ENCODE peak calls at places on chromosomes 11 and 22, in five cellular contexts. N is thoracic aorta, X is dorsolateral prefrontal cortex, Q is fibroblast of lung, B is B cell. C is an unnamed sample.

GRCh38 chr11:112481431-112481830 is 220.8 kb upstream of the PLET1 start:
- DNase-seq in X (no peak), Q (no peak), N (no peak), B (no peak), C (no peak)

GRCh38 chr22:41775338-41775737 is 25.1 kb upstream of the CCDC134 start:
- DNase-seq in X (no peak), B (no peak), Q (no peak), N (no peak), C (no peak)

GRCh38 chr11:19519912-19520641 is 192.6 kb upstream of the NAV2 start:
- DNase-seq in N (no peak), Q (no peak), X (no peak), B (no peak), C (no peak)

GRCh38 chr11:122207505-122207904 is 91.5 kb upstream of the BLID start:
- DNase-seq in B (no peak), N (no peak), X (no peak), Q (peak), C (no peak)

GRCh38 chr11:13970986-13971385 is 8.5 kb downstream of the SPON1 start:
- DNase-seq in Q (no peak), N (no peak), B (no peak), X (no peak), C (no peak)

GRCh38 chr22:49734882-49735281 is 92.8 kb downstream of the BRD1 start:
- DNase-seq in X (no peak), N (no peak), B (no peak), Q (no peak), C (no peak)

GRCh38 chr11:34214961-34215805 is 109.8 kb downstream of the NAT10 start:
- DNase-seq in B (no peak), N (no peak), X (no peak), Q (peak), C (no peak)

GRCh38 chr11:120079750-120080610 is 57.9 kb downstream of the TRIM29 start:
- DNase-seq in B (peak), Q (no peak), N (no peak), X (no peak), C (peak)

GRCh38 chr11:107576497-107577086 is 11.1 kb upstream of the ALKBH8 start:
- DNase-seq in X (no peak), Q (peak), N (no peak), B (peak), C (peak)

GRCh38 chr11:132941024-132941646 is 591.2 kb downstream of the OPCML start:
- DNase-seq in N (no peak), X (no peak), B (no peak), Q (peak), C (no peak)

GRCh38 chr11:116852261-116853125 is 15.1 kb upstream of the APOA1 start:
- DNase-seq in X (no peak), N (no peak), Q (peak), B (no peak), C (no peak)

GRCh38 chr11:2173150-2173693 is 1.6 kb upstream of the TH start:
- DNase-seq in N (no peak), X (no peak), Q (no peak), B (no peak), C (no peak)

GRCh38 chr11:2750601-2751522 is 51.1 kb upstream of the KCNQ1OT1 start:
- DNase-seq in X (peak), B (no peak), Q (no peak), N (no peak), C (no peak)

GRCh38 chr11:119459293-119459976 is 36.5 kb upstream of the THY1 start:
- DNase-seq in X (no peak), Q (no peak), N (no peak), B (no peak), C (no peak)

GRCh38 chr11:108224366-108224765 is 1.5 kb downstream of the ATM start:
- DNase-seq in N (no peak), B (no peak), Q (no peak), X (no peak), C (no peak)

GRCh38 chr11:70548976-70549375 is 150.6 kb downstream of the CTTN start:
- DNase-seq in Q (no peak), B (no peak), N (no peak), X (no peak), C (no peak)

GRCh38 chr11:32891657-32892354 is 805 bp upstream of the QSER1 start:
- DNase-seq in N (no peak), Q (peak), B (no peak), X (no peak), C (no peak)

GRCh38 chr11:14075118-14075601 is 112.6 kb downstream of the SPON1 start:
- DNase-seq in N (no peak), Q (peak), X (no peak), B (no peak), C (no peak)

GRCh38 chr22:18973264-18974031 is 37.4 kb upstream of the PRODH start:
- DNase-seq in N (no peak), Q (no peak), B (no peak), X (no peak), C (no peak)

GRCh38 chr11:11988862-11989261 is 19.6 kb downstream of the DKK3 start:
- DNase-seq in Q (no peak), X (no peak), B (no peak), N (no peak), C (no peak)

GRCh38 chr11:113675003-113675471 is 31.1 kb downstream of the TMPRSS5 start:
- DNase-seq in N (no peak), X (no peak), Q (peak), B (no peak), C (no peak)

GRCh38 chr11:36354221-36355003 is 58.3 kb downstream of the PRR5L start:
- DNase-seq in N (no peak), Q (peak), B (no peak), X (no peak), C (no peak)

GRCh38 chr11:28274216-28274615 is 166.0 kb downstream of the METTL15 start:
- DNase-seq in X (no peak), N (no peak), Q (no peak), B (no peak), C (no peak)
- TF ChIP-seq CTCF in X (no peak), N (no peak), Q (no peak), B (no peak), C (no peak)

GRCh38 chr22:23984430-23984829 is 4.5 kb downstream of the GSTT2 start:
- DNase-seq in N (no peak), X (no peak), Q (no peak), B (no peak), C (no peak)
- TF ChIP-seq CTCF in N (peak), X (peak), Q (peak), B (peak), C (no peak)

DNA sequence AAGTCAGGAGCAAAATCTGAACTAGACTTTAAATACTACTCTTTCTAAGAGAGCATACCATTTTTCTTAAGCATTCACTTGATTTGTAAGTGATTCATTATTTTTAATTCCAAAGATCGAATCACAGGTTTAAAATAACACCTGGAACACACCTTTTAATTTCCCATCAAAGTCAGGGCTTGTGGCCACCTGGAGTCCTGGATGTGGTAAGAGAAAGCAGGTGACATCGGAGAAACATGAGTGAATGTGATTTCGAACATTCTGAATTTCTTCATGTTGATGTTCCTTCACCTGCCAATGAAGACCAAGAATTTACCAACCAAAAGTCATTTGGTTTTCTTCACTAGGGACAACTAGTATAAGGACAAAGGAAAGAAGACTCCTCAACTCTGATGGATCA is 28.0 kb downstream of the ATL3 start:
- DNase-seq in X (no peak), B (no peak), Q (no peak), N (no peak), C (no peak)
- TF ChIP-seq CTCF in X (no peak), B (no peak), Q (no peak), N (no peak), C (no peak)

DNA sequence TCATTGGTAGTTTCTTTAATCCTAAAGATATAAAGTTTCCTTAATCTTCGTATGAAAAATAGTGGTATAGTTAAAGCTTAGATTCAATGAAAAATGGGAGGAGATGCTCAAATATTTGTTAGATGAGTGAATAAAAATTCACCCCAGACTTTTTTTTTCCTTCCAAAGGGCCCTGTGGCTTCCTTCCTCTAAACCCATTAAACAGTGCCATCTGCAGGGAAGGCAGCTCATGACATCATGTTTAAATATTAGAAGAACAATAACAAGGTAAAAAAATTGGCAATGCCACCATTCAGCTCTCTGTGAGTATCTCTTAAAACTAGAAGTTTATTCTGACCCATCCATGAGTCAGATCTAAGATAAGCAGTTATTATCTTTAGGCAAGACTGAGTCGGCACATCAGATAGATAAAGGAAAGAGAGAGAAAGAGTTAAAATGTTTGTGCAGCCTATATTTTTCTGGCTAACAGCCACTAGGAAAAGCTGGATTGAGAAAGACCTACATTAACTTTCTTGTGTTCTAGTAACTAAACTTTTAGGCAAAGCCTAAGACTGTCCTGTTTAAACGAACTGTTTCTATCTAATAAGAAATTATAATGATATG is 19.1 kb upstream of the OOSP1 start:
- DNase-seq in Q (peak), N (no peak), X (no peak), B (no peak), C (no peak)
- TF ChIP-seq CTCF in Q (no peak), N (no peak), X (peak), B (no peak), C (no peak)

GRCh38 chr11:99020324-99021225 is at the start of gene CNTN5:
- DNase-seq in X (peak), N (no peak), Q (peak), B (no peak), C (no peak)
- TF ChIP-seq CTCF in X (no peak), N (no peak), Q (peak), B (no peak), C (no peak)

GRCh38 chr11:82675838-82676237 is 57.8 kb downstream of the FAM181B start:
- DNase-seq in X (no peak), Q (no peak), N (no peak), B (no peak), C (no peak)

GRCh38 chr11:82671451-82671850 is 62.2 kb downstream of the FAM181B start:
- DNase-seq in X (no peak), B (no peak), N (no peak), Q (no peak), C (no peak)

GRCh38 chr11:82682003-82682751 is 51.5 kb downstream of the FAM181B start:
- DNase-seq in B (peak), X (no peak), Q (peak), N (no peak), C (no peak)

GRCh38 chr11:82680252-82680651 is 53.4 kb downstream of the FAM181B start:
- DNase-seq in N (no peak), B (no peak), X (no peak), Q (no peak), C (no peak)

GRCh38 chr11:82676483-82677094 is 57.1 kb downstream of the FAM181B start:
- DNase-seq in B (no peak), Q (no peak), X (no peak), N (no peak), C (no peak)
- TF ChIP-seq CTCF in B (peak), Q (peak), X (peak), N (no peak), C (no peak)

C was measured in omental fat pad.